ENCODE peak calls at places on chromosomes 12 and 14, in six cellular contexts. A is tibial artery, W is MM.1S, D is cardiac muscle cell, U is heart left ventricle, X is AG10803. V is an unnamed sample.
A peak's percentile ranks its signal among the peaks of the same experiment; 100 is the strongest.

GRCh38 chr12:31343139-31343538 is 17.2 kb upstream of the SINHCAF start:
- DNase-seq in A (no peak), W (no peak), D (no peak), U (no peak), X (no peak), V (no peak)

GRCh38 chr14:93332032-93332852 is 594 bp downstream of the BTBD7 start:
- DNase-seq in A (peak; percentile 80), W (peak; percentile 46), D (peak; percentile 91), U (peak; percentile 80), X (peak; percentile 37), V (no peak)

GRCh38 chr12:50234347-50234746 is 49.0 kb downstream of the LIMA1 start:
- DNase-seq in A (no peak), W (no peak), D (no peak), U (no peak), X (no peak), V (no peak)

GRCh38 chr14:100644784-100645183 is 57.6 kb upstream of the BEGAIN start:
- DNase-seq in A (no peak), W (no peak), D (no peak), U (no peak), X (no peak), V (no peak)

GRCh38 chr14:103696027-103696402 is 19.2 kb downstream of the XRCC3 start:
- DNase-seq in A (no peak), W (no peak), D (no peak), U (no peak), X (no peak), V (no peak)

GRCh38 chr14:20934148-20934762 is 21.0 kb upstream of the RNASE2 start:
- DNase-seq in A (no peak), W (peak; percentile 10), D (peak; percentile 44), U (peak; percentile 74), X (peak; percentile 9), V (no peak)

GRCh38 chr12:22624908-22625646 is at the start of gene ETNK1:
- DNase-seq in A (peak; percentile 97), W (peak; percentile 89), D (peak; percentile 95), U (peak; percentile 97), X (peak; percentile 89), V (peak; percentile 47)

GRCh38 chr14:90671382-90671781 is 144.8 kb downstream of the TTC7B start:
- DNase-seq in A (no peak), W (no peak), D (no peak), U (no peak), X (no peak), V (no peak)

GRCh38 chr12:128864516-128865186 is 11.4 kb downstream of the GLT1D1 start:
- DNase-seq in A (peak; percentile 29), W (no peak), D (peak; percentile 80), U (no peak), X (no peak), V (no peak)

GRCh38 chr14:75298187-75298985 is 19.8 kb downstream of the FOS start:
- DNase-seq in A (peak; percentile 80), W (no peak), D (no peak), U (peak; percentile 73), X (no peak), V (no peak)
- H3K4me3 ChIP-seq in A (no peak overlapping the region), W (no peak overlapping the region), D (no peak overlapping the region), U (no peak overlapping the region), X (no peak overlapping the region), V (no peak overlapping the region)

GRCh38 chr14:60165547-60165876 is 314 bp upstream of the DHRS7 start:
- DNase-seq in A (no peak), W (no peak), D (no peak), U (no peak), X (no peak), V (no peak)

GRCh38 chr14:60166144-60166543 is 946 bp upstream of the DHRS7 start:
- DNase-seq in A (no peak), W (no peak), D (no peak), U (no peak), X (no peak), V (no peak)

GRCh38 chr14:60164404-60164716 is 838 bp downstream of the DHRS7 start:
- DNase-seq in A (no peak), W (no peak), D (no peak), U (no peak), X (no peak), V (no peak)

GRCh38 chr14:60163741-60164140 is 1.5 kb downstream of the DHRS7 start:
- DNase-seq in A (no peak), W (no peak), D (no peak), U (no peak), X (no peak), V (no peak)

DNA sequence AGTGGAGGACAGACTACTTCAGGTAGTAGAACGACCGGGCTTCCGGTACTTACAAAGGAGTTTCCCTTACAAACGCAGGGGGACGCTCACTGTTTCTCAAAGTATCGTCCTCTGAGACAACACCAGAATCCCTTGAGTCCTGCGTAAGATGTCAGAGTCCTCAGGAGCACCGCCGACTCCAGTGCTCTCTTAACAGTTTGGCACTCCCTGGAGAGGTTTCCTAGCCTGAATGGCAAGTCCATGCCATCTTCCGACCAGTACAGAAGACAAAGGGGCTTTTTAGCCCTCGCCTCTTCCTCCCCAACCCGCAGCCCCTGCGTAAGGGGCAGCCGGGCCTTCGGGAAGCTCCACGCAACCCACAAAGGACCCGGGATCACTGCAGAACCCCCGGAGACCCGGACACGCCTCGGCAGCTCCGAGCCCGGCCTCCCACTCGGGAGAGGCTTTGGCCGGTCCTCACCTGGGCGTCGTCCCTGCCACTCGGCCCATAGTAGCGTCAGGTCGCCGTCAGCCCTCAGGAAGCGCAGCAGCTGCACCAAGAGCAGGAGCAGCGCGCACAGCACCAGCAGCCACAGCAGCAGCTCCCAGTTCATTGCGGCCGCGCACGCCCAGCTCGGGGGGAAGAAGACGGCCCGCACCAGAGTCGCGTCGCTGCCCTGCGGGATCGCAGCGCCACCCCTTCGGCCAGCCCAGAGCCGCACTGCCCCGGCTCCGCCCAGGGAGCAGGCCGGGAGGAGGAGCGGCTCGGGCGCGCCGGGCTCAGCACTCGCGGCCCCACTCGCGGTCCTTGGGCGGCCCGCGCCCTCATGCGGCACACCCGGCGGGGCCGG is at the start of gene DHRS7:
- DNase-seq in A (peak; percentile 92), W (peak; percentile 67), D (peak; percentile 87), U (peak; percentile 95), X (peak; percentile 81), V (no peak)
- TF ChIP-seq CTCF in A (peak; percentile 45), W (peak; percentile 15), D (peak; percentile 65), U (peak; percentile 48), X (peak; percentile 40), V (peak; percentile 23)

DNA sequence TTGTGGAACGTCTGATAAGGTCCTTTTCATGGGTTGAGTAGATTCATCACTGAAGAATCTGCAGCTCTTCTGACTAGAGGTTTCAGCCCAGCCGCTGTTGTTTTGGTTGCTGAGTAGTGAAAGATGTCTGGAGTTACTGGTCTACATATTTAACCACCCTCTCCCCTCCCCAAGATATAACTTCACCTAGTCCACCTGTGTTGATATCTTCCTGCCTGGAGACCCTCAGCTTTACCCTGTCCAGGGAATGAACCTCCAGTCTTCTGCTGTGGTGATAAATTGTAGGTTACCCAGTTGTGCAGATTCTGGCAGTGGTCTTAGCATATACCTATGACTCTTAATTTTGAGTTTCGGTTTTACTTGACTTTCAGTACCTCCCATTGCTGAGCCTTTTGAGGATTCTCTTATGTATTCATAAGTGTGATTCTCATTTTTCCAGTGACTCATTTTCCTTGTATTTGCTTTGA is 63.0 kb downstream of the CCDC91 start:
- DNase-seq in A (no peak), W (peak; percentile 68), D (no peak), U (no peak), X (no peak), V (no peak)
- H3K4me3 ChIP-seq in A (no peak overlapping the region), W (peak overlapping the region; percentile 35), D (no peak overlapping the region), U (no peak overlapping the region), X (no peak overlapping the region), V (no peak overlapping the region)

GRCh38 chr14:91861091-91861490 is 6.2 kb downstream of the TC2N start:
- DNase-seq in A (no peak), W (no peak), D (no peak), U (no peak), X (no peak), V (no peak)

GRCh38 chr14:91854327-91854934 is 12.9 kb downstream of the TC2N start:
- DNase-seq in A (no peak), W (no peak), D (no peak), U (no peak), X (no peak), V (no peak)

GRCh38 chr14:91862417-91862816 is 4.9 kb downstream of the TC2N start:
- DNase-seq in A (no peak), W (no peak), D (no peak), U (no peak), X (no peak), V (no peak)

GRCh38 chr14:91860238-91860637 is 7.1 kb downstream of the TC2N start:
- DNase-seq in A (no peak), W (no peak), D (no peak), U (no peak), X (no peak), V (no peak)

DNA sequence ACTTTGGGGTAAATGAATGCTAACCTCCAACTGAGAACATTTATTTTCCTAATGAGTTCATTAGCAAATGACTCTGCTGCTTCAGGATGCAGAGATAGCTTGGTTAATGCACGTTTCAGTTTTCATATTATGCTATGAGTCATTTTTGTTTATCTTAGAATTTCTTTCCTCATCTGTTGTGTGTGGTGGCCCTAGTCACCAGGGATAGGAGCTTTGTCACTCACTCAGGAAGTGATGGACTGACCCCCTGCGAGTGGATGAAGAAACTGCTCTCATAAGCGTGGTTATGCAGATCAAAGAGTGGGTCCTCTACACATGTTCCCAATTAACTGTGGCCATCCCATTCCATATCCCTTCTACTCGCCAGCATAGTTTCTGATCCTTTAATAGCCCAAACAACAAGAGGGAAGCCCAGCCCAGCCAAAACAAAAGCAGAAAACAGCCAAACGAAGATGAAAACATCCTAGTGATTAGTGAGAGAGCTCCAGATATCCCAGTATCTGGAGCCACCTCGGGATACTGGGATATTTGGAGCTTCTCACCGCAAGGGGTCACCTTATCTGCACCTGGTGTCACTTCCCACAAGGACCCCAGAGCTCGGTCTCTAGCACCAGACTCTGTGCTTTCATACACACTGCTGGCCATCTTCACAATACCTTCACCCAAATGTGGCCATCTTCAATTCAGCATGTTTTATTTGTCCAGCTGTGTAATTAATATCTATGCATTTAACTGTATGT is 8.6 kb downstream of the TC2N start:
- DNase-seq in A (no peak), W (no peak), D (no peak), U (no peak), X (peak; percentile 90), V (peak; percentile 82)
- TF ChIP-seq CTCF in A (no peak), W (no peak), D (no peak), U (no peak), X (no peak), V (no peak)

GRCh38 chr12:52790427-52791270 is 5.3 kb downstream of the KRT3 start:
- DNase-seq in A (no peak), W (no peak), D (no peak), U (no peak), X (no peak), V (no peak)
- H3K4me3 ChIP-seq in A (no peak overlapping the region), W (no peak overlapping the region), D (no peak overlapping the region), U (no peak overlapping the region), X (no peak overlapping the region), V (no peak overlapping the region)

GRCh38 chr14:73173092-73173735 is 36.9 kb downstream of the PSEN1 start:
- DNase-seq in A (no peak), W (peak; percentile 12), D (peak; percentile 35), U (no peak), X (peak; percentile 61), V (peak; percentile 31)
- TF ChIP-seq CTCF in A (peak; percentile 5), W (peak; percentile 28), D (peak; percentile 54), U (peak; percentile 21), X (peak; percentile 63), V (peak; percentile 41)

GRCh38 chr12:11543513-11544168 is 105.8 kb upstream of the ETV6 start:
- DNase-seq in A (no peak), W (no peak), D (no peak), U (no peak), X (no peak), V (no peak)
- H3K4me3 ChIP-seq in A (no peak overlapping the region), W (no peak overlapping the region), D (no peak overlapping the region), U (no peak overlapping the region), X (no peak overlapping the region), V (no peak overlapping the region)